ENCODE peak calls at places on chromosome 22, in four cellular contexts. B is HCT116, F is GM12878, C is K562. O is an unnamed sample.

GRCh38 chr22:19962246-19962908 is 20.8 kb upstream of the TXNRD2 start:
- DNase-seq in B (peak), F (no peak), C (peak), O (peak)

GRCh38 chr22:38230108-38230825 is 28.5 kb downstream of the MAFF start:
- DNase-seq in B (no peak), F (no peak), C (no peak), O (peak)

GRCh38 chr22:49650336-49651241 is 177.1 kb downstream of the BRD1 start:
- DNase-seq in B (no peak), F (no peak), C (no peak), O (no peak)

GRCh38 chr22:26768986-26769385 is 111.6 kb downstream of the MIAT start:
- DNase-seq in B (no peak), F (no peak), C (no peak), O (no peak)

GRCh38 chr22:38835888-38836301 is 7.9 kb downstream of the NPTXR start:
- DNase-seq in B (no peak), F (no peak), C (no peak), O (no peak)

GRCh38 chr22:50189849-50190181 is 4.1 kb downstream of the TRABD start:
- DNase-seq in B (no peak), F (no peak), C (no peak), O (no peak)

GRCh38 chr22:39312410-39312809 is 7.0 kb downstream of the RPL3 start:
- DNase-seq in B (no peak), F (no peak), C (no peak), O (no peak)

GRCh38 chr22:20080445-20080775 is 369 bp downstream of the DGCR8 start:
- DNase-seq in B (no peak), F (no peak), C (peak), O (no peak)

GRCh38 chr22:19955241-19956128 is 13.9 kb upstream of the TXNRD2 start:
- DNase-seq in B (no peak), F (no peak), C (no peak), O (no peak)

GRCh38 chr22:47105085-47105484 is 342.6 kb downstream of the TBC1D22A start:
- DNase-seq in B (no peak), F (no peak), C (no peak), O (no peak)

GRCh38 chr22:25448435-25449051 is 115.9 kb upstream of the GRK3 start:
- DNase-seq in B (no peak), F (no peak), C (peak), O (no peak)

GRCh38 chr22:50209893-50210292 is 9.1 kb downstream of the SELENOO start:
- DNase-seq in B (no peak), F (no peak), C (peak), O (peak)

GRCh38 chr22:49502126-49502826 is 325.4 kb downstream of the BRD1 start:
- DNase-seq in B (peak), F (no peak), C (no peak), O (no peak)

GRCh38 chr22:49768077-49768476 is 59.6 kb downstream of the BRD1 start:
- DNase-seq in B (no peak), F (no peak), C (no peak), O (no peak)

GRCh38 chr22:26215766-26216165 is 46.5 kb downstream of the SEZ6L start:
- DNase-seq in B (no peak), F (no peak), C (no peak), O (no peak)

GRCh38 chr22:38454361-38455062 is 487 bp downstream of the KCNJ4 start:
- DNase-seq in B (no peak), F (no peak), C (peak), O (no peak)

GRCh38 chr22:39171623-39172264 is 19.3 kb upstream of the CBX7 start:
- DNase-seq in B (no peak), F (no peak), C (no peak), O (no peak)

GRCh38 chr22:38758276-38758945 is 2.6 kb upstream of the SUN2 start:
- DNase-seq in B (no peak), F (no peak), C (no peak), O (no peak)

GRCh38 chr22:46734830-46735453 is 3.1 kb downstream of the CERK start:
- DNase-seq in B (no peak), F (peak), C (no peak), O (peak)

GRCh38 chr22:17152340-17152739 is 6.7 kb downstream of the HDHD5 start:
- DNase-seq in B (no peak), F (no peak), C (no peak), O (no peak)

GRCh38 chr22:28244760-28245159 is 325.7 kb upstream of the PITPNB start:
- DNase-seq in B (no peak), F (no peak), C (no peak), O (no peak)

GRCh38 chr22:17549655-17550054 is 13.6 kb upstream of the SLC25A18 start:
- DNase-seq in B (no peak), F (no peak), C (no peak), O (no peak)

GRCh38 chr22:23305922-23306374 is 125.6 kb downstream of the BCR start:
- DNase-seq in B (no peak), F (no peak), C (no peak), O (no peak)

GRCh38 chr22:50019316-50019715 is 6.8 kb upstream of the IL17REL start:
- DNase-seq in B (no peak), F (no peak), C (no peak), O (no peak)

GRCh38 chr22:28029201-28029948 is 110.3 kb upstream of the PITPNB start:
- DNase-seq in B (no peak), F (no peak), C (no peak), O (no peak)

GRCh38 chr22:41512421-41513194 is 31.7 kb downstream of the POLR3H start:
- DNase-seq in B (peak), F (no peak), C (peak), O (peak)

GRCh38 chr22:20205964-20206708 is 55.3 kb upstream of the CCDC188 start:
- DNase-seq in B (peak), F (peak), C (peak), O (peak)

GRCh38 chr22:19982991-19983578 is 33.5 kb downstream of the ARVCF start:
- DNase-seq in B (no peak), F (no peak), C (no peak), O (no peak)

GRCh38 chr22:33076368-33076767 is 18.2 kb upstream of the SYN3 start:
- DNase-seq in B (no peak), F (no peak), C (no peak), O (no peak)

DNA sequence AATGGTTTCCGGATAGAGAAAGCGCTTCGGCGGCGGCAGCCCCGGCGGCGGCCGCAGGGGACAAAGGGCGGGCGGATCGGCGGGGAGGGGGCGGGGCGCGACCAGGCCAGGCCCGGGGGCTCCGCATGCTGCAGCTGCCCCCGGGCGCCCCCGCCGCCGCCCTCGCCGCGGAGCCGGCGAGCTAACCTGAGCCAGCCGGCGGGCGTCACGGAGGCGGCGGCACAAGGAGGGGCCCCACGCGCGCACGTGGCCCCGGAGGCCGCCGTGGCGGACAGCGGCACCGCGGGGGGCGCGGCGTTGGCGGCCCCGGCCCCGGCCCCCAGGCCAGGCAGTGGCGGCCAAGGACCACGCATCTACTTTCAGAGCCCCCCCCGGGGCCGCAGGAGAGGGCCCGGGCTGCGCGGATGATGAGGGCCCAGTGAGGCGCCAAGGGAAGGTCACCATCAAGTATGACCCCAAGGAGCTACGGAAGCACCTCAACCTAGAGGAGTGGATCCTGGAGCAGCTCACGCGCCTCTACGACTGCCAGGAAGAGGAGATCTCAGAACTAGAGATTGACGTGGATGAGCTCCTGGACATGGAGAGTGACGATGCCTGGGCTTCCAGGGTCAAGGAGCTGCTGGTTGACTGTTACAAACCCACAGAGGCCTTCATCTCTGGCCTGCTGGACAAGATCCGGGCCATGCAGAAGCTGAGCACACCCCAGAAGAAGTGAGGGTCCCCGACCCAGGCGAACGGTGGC is 15.7 kb downstream of the PIK3IP1 start:
- DNase-seq in B (no peak), F (no peak), C (no peak), O (no peak)
- TF ChIP-seq JUND in B (no peak), F (no peak), C (no peak), O (no peak)

DNA sequence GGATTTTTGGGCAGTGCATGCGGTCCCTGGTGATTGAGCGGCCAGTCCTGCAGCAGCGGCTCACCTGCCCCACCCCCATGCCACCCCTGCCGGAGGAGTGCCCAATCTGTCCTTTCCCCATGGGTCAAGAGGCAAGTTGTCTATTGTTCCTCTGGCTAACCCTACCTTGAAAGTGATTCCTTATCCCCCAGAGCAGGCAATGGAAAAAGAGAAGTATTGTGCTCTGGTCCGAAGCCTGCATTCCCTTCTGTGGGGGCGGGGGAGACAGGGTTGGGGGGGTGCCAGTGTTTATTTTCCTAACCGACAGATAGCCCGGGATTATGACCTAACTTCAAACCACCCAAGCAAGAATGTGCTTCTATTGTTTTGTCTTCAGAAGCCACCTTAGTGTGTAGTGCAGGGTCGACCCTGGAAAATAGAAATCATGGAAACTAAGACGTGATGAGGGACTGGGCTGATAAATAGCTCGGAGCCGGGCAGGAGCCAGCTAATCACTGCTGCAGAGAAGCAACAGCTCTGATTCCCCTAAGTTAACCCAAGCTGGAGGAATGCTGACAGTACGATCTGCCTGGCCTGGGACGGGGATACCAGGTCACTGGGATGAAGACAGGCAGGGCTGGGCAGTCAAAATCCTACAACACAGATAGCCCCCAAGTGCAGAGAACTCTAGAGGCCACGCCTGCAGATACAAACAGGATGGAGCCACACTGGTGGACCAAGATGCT is 38.7 kb upstream of the ATXN10 start:
- DNase-seq in B (no peak), F (no peak), C (no peak), O (no peak)
- TF ChIP-seq JUND in B (no peak), F (no peak), C (no peak), O (no peak)

DNA sequence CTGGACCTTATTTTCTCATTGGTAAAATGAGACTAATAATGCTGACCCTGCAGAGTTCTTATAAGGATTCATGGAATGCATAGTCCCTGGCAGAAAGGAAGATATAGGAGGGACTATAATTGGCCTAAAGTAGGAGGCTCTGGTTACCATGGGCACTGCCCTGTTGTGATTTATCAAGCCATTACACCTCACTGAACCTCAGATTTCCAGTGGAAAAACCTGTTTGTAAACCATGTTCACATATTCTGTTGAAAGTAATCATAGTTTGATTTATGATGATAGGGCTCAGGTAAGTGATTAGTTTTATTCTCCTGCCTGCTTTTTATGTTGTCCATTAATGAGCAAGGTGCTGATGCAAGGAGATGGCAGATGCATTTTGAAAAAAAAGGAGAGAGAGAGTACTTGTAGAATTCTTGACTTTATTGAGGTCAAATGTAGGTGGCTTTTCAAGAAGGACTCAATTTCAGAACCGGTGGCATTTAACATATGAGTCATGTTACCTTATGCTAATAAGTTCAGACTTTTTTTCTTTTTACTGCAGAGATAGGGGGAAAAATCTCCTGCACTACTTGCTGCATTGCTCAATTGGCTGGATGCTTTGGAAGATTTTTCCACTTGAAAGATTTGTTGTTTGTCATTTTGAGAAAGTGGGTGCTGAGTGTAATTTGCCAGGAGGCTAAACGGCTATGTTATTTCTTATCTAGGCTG is 14.6 kb downstream of the NF2 start:
- DNase-seq in B (peak), F (no peak), C (no peak), O (no peak)
- TF ChIP-seq JUND in B (no peak), F (no peak), C (no peak), O (no peak)

GRCh38 chr22:36417281-36417686 is 29.5 kb upstream of the MYH9 start:
- DNase-seq in B (no peak), F (no peak), C (no peak), O (no peak)

GRCh38 chr22:36422287-36423014 is 34.7 kb upstream of the MYH9 start:
- DNase-seq in B (no peak), F (no peak), C (no peak), O (no peak)

GRCh38 chr22:36415415-36416168 is 27.8 kb upstream of the MYH9 start:
- DNase-seq in B (no peak), F (no peak), C (no peak), O (no peak)

GRCh38 chr22:36419912-36420882 is 32.4 kb upstream of the MYH9 start:
- DNase-seq in B (no peak), F (no peak), C (no peak), O (no peak)

DNA sequence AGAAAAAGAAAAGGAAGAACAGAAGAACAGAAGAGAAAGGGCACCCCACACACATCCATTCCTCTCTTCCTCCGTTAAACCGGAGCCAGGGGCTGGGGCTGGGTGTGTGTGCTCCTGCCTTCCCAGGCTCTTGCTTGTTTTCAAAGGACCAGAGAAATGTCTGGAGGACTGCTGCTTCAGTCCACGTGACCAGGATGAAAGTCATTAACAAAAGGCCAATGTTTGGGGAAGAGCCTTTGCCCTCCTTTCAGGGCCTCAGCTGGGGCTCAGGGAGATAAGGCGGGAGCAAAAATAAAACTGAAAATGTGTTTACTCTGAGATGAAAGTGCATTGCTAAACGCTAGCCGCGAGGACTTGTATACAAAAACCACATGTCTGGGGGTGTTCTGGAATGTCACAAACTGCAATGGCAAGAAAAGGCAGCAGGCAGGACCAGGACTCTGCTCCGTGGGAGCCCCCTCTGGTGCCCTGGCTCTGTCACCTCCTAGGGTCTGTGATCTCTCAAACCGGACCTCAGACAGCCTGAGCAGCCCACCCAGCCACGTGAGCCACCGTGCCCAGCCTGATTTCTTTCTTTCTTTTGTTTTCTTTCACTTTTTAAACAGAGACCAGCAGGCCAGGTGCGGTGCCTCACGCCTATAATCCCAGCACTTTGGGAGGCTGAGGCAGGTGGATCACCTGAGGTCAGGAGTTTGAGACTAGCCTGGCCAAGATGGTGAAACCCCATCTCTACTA is 31.6 kb upstream of the MYH9 start:
- DNase-seq in B (no peak), F (no peak), C (peak), O (no peak)
- TF ChIP-seq JUND in B (no peak), F (no peak), C (peak), O (no peak)

DNA sequence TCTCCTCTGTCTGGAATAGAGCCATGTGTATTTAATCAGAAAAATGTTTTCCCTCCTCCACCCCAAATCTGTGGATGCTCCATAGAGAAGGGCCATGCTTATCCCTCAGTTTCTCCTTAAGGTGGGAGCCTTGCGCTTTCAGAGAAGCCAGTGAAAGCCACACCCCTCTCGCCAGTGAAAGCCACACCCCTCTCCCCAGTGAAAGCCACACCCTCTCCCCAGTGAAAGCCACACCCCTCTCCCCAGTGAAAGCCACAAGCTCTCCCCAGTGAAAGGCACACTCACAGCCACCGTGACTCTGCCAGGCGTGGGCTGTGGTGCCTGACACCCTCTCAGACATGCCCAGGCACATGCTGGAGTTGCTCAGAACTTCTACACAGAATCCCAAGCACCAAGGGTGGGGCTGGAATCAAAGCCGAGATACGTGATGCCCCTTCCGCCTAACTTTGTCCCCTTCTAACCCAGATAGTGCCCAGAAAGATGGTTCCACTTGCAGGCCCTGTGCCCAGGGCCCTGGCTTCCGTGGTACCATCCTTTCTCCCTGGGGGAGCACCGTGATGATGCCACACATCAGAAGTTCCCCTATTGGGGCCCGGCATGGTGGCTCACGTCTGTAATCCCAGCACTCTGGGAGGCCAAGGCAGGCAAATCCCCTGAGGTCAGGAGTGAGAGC is 16.5 kb upstream of the PRR5 start:
- DNase-seq in B (peak), F (peak), C (peak), O (peak)
- TF ChIP-seq JUND in B (no peak), F (no peak), C (no peak), O (no peak)